ENCODE peak calls at places on chromosomes 4 and X, in nine cellular contexts. X is BJ, Y is choroid plexus epithelial cell, G is lower leg skin, E is gastrocnemius medialis, F is heart right ventricle, C is HFF-Myc, L is pancreas, K is kidney. Q is an unnamed sample.

GRCh38 chr4:141246243-141246642 is 25.5 kb downstream of the ZNF330 start:
- DNase-seq in E (no peak), F (no peak), Y (peak), L (no peak), C (peak), K (no peak), G (no peak), X (peak), Q (no peak)

GRCh38 chr4:116229420-116229819 is 856.0 kb downstream of the TRAM1L1 start:
- DNase-seq in K (no peak), G (no peak), E (no peak), F (no peak), L (no peak), Y (no peak), X (no peak), C (no peak), Q (no peak)

GRCh38 chr4:34271479-34272355 is 1972.6 kb downstream of the ARAP2 start:
- DNase-seq in C (no peak), E (no peak), G (no peak), K (no peak), X (no peak), Y (no peak), F (no peak), L (no peak), Q (no peak)

GRCh38 chr4:158996669-158997074 is 106.2 kb upstream of the RAPGEF2 start:
- DNase-seq in E (no peak), F (peak), C (peak), Y (peak), X (peak), G (peak), K (no peak), L (no peak), Q (no peak)

GRCh38 chrX:119272882-119273806 is 37.1 kb downstream of the PGRMC1 start:
- DNase-seq in L (peak), G (no peak), F (peak), E (no peak), Y (peak), X (no peak), K (peak), C (no peak), Q (peak)

GRCh38 chrX:1394731-1395501 is 3.0 kb upstream of the SLC25A6 start:
- DNase-seq in K (peak), L (no peak), C (no peak), Y (no peak), E (no peak), G (no peak), F (no peak), X (no peak), Q (peak)

GRCh38 chr4:85807247-85807915 is 332.4 kb downstream of the ARHGAP24 start:
- DNase-seq in Y (peak), L (no peak), E (no peak), G (no peak), F (peak), C (no peak), K (no peak), X (no peak), Q (no peak)

GRCh38 chr4:24686866-24687672 is 102.7 kb upstream of the DHX15 start:
- DNase-seq in K (no peak), C (no peak), L (no peak), G (no peak), X (no peak), E (no peak), Y (peak), F (no peak), Q (no peak)

GRCh38 chr4:6561706-6562371 is 13.2 kb upstream of the MAN2B2 start:
- DNase-seq in Y (peak), X (no peak), L (no peak), G (no peak), K (no peak), C (no peak), F (no peak), E (no peak), Q (no peak)

GRCh38 chr4:4792516-4792915 is 66.9 kb upstream of the MSX1 start:
- DNase-seq in E (no peak), Y (no peak), K (no peak), C (no peak), X (peak), G (no peak), L (no peak), F (no peak), Q (no peak)

GRCh38 chrX:38891641-38892413 is 90.6 kb downstream of the MID1IP1 start:
- DNase-seq in Y (no peak), G (no peak), K (no peak), F (no peak), E (no peak), L (no peak), C (peak), X (no peak), Q (no peak)

GRCh38 chrX:49695276-49696180 is at the start of gene PAGE1:
- DNase-seq in X (no peak), K (no peak), E (no peak), F (no peak), C (no peak), Y (no peak), G (no peak), L (no peak), Q (peak)
- TF ChIP-seq CTCF in X (no peak), K (no peak), E (no peak), F (no peak), C (no peak), Y (no peak), G (no peak), L (no peak), Q (no peak)

GRCh38 chrX:15724911-15725310 is 13.2 kb upstream of the CA5B start:
- DNase-seq in E (no peak), K (no peak), C (no peak), F (no peak), Y (no peak), G (no peak), X (no peak), L (no peak), Q (no peak)
- TF ChIP-seq CTCF in E (no peak), K (no peak), C (no peak), F (no peak), Y (no peak), G (no peak), X (no peak), L (no peak), Q (no peak)

GRCh38 chrX:106952988-106953387 is 32.8 kb downstream of the CLDN2 start:
- DNase-seq in G (no peak), F (no peak), L (no peak), K (no peak), Y (peak), X (no peak), E (no peak), C (no peak), Q (no peak)
- TF ChIP-seq CTCF in G (no peak), F (peak), L (no peak), K (peak), Y (peak), X (peak), E (peak), C (peak), Q (peak)

GRCh38 chrX:56563231-56564116 is at the start of gene UBQLN2:
- DNase-seq in L (peak), Y (peak), C (peak), E (peak), X (no peak), G (peak), K (peak), F (peak), Q (peak)
- TF ChIP-seq CTCF in L (no peak), Y (peak), C (no peak), E (peak), X (peak), G (no peak), K (no peak), F (peak), Q (peak)

GRCh38 chrX:46573331-46573895 is at the start of gene CHST7:
- DNase-seq in F (peak), E (no peak), G (peak), X (no peak), Y (peak), C (no peak), K (peak), L (peak), Q (peak)
- TF ChIP-seq CTCF in F (peak), E (no peak), G (no peak), X (peak), Y (peak), C (peak), K (no peak), L (no peak), Q (peak)

GRCh38 chrX:10450229-10450958 is 170.0 kb downstream of the MID1 start:
- DNase-seq in C (no peak), Y (peak), L (no peak), G (no peak), F (no peak), E (no peak), K (no peak), X (peak), Q (no peak)

GRCh38 chrX:10447577-10448214 is 172.7 kb downstream of the MID1 start:
- DNase-seq in G (no peak), F (no peak), K (no peak), E (no peak), Y (peak), X (no peak), L (peak), C (no peak), Q (no peak)

GRCh38 chrX:10453945-10454344 is 166.4 kb downstream of the MID1 start:
- DNase-seq in E (no peak), G (no peak), Y (no peak), L (no peak), C (no peak), X (no peak), F (no peak), K (no peak), Q (no peak)

DNA sequence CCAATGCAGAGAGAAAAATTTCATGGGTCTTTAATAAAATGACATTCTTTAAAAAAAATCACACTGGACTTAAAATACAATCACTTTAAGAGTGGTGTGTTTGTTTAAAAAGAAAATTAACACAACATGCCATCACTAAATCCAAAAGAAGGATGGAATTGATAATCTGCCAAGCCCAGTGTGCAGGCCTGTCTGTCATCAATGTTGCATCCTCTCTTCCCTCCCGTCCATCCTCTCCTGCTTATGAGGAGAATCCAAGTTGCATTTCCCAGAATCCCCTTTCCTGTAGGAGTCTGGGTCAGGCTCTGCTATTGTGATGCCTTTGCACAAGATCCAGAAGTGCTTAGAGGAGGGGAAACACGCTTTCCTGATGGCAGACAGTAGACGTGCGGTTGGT is 169.4 kb downstream of the MID1 start:
- DNase-seq in K (no peak), F (no peak), E (no peak), C (no peak), Y (no peak), X (no peak), G (no peak), L (no peak), Q (no peak)
- TF ChIP-seq CTCF in K (no peak), F (no peak), E (no peak), C (no peak), Y (no peak), X (no peak), G (no peak), L (no peak), Q (no peak)

GRCh38 chr4:100797356-100797755 is 279.5 kb upstream of the EMCN start:
- DNase-seq in G (no peak), E (no peak), K (no peak), C (no peak), X (no peak), Y (no peak), F (no peak), L (no peak), Q (no peak)

GRCh38 chr4:100799767-100800539 is 282.1 kb upstream of the EMCN start:
- DNase-seq in K (no peak), X (no peak), F (no peak), G (no peak), E (no peak), L (no peak), C (no peak), Y (no peak), Q (no peak)

GRCh38 chr4:100795581-100795980 is 277.8 kb upstream of the EMCN start:
- DNase-seq in K (no peak), L (no peak), C (no peak), Y (no peak), X (no peak), G (no peak), E (no peak), F (no peak), Q (no peak)

GRCh38 chr4:100797791-100798190 is 280.0 kb upstream of the EMCN start:
- DNase-seq in X (peak), F (no peak), E (no peak), L (no peak), Y (no peak), C (no peak), G (no peak), K (no peak), Q (no peak)

DNA sequence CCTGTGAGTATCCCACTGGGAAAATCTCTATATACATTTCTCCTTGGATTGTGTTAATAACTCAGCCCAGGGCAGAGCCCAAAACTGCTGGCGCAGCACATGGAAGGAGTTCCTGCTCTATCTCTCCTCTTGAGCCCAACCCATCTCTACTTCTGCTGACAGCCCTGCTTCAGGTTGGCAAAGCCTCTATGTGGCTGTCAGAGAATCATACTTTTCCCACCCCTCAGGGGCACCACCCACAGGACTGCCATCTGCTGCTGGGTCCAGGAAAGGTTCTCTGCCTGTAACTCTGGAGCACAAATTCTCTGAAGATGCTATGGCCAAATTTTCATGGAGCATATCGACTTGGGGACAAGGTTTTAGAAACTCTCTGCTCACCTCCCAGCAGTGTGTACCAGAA is 278.5 kb upstream of the EMCN start:
- DNase-seq in C (no peak), L (no peak), Y (no peak), G (no peak), E (no peak), F (no peak), X (no peak), K (no peak), Q (no peak)
- TF ChIP-seq CTCF in C (no peak), L (no peak), Y (no peak), G (no peak), E (no peak), F (no peak), X (no peak), K (no peak), Q (no peak)

DNA sequence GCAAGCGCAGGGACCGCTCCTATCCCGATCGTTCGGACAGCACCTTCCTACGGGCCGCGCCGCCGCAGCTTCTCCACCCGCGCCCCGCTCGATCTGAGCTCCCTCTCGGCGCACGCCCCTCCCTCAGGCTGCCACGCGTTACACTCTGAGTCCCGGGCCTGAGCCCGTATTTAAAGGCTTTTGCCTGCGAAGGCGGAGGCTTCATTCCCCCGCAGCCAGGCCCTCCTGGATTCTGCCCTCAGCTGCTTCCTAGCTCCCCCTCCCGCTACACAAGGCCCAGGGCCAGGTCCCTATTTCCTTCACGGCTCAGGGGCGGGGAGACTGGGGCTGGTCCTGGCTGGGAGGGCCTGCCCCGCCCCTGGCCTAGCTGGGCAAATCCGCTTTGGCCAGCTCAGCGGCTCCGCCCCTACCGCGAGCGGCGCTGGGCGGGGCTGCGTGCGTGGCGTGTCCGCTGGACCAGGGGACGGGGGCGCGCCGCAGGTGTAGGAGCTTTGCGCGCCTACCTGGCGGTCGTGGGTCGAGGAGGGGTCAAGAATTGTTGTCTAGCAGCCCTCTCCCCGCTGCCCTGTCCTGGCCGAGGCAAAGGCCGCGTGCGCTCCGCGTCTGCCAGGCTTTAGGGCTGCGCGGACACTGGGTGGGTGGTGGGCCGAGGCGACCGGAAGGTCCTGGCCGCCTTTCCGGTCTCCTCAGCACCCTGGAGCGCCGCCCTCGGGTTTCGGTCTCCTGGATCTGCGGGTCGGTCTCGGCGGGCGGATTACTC is at the start of gene UGDH:
- DNase-seq in E (peak), L (peak), F (peak), X (peak), G (peak), Y (peak), C (peak), K (peak), Q (peak)
- TF ChIP-seq CTCF in E (no peak), L (no peak), F (peak), X (no peak), G (no peak), Y (no peak), C (no peak), K (peak), Q (no peak)

DNA sequence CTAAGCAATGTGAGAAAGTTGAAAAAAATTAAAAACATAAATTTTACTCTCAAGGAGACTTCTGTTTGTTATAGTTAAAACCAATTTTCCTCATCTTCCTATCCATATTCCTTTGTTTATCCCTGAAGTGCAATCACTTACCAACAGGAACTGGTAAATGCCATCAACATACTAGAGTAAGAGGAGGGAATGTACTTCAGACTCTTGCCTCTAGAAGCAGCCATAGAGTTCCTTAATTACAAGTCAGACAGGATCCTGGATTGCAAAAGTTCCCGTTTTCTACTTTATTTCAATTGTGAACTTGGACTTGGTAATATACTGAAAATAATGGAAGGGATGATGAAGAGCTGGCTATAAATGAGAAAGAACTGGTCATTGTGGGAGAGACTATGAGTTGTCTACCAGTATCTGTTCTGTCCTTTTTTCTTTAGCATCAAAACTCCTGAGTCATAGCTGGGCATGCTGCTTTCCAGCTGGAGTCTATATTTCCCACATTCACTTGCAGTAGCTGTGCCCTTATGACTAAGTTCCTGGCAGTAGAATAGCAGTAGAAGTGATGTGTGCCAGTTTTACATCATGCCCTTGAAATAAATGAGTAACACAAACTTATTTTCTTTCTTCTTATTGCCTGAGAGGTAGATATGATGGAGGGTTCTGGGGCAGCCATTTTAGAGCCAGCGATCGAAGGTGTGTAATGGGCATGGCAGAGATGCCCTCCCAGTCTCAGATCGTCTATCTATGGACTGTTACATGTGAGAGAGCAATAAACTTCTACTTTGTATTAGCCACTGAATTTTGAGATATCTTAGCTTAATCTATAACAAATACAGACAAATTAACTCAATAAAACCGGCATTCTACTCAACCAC is 26.8 kb upstream of the SPARCL1 start:
- DNase-seq in K (no peak), L (no peak), C (no peak), Y (peak), F (no peak), E (no peak), G (no peak), X (peak), Q (no peak)
- TF ChIP-seq CTCF in K (no peak), L (no peak), C (no peak), Y (no peak), F (no peak), E (no peak), G (no peak), X (no peak), Q (no peak)

GRCh38 chrX:109709129-109709631 is 23.9 kb downstream of the ACSL4 start:
- DNase-seq in X (no peak), E (no peak), G (no peak), F (no peak), Y (peak), C (no peak), K (no peak), L (no peak), Q (no peak)
- TF ChIP-seq CTCF in X (peak), E (no peak), G (no peak), F (no peak), Y (peak), C (no peak), K (no peak), L (no peak), Q (peak)